ENCODE peak calls at places on chromosomes 11 and 22, in five cellular contexts. N is ureter, F is H4, Q is IMR-90, G is transverse colon. U is an unnamed sample.

GRCh38 chr11:9906043-9906791 is 242.3 kb downstream of the SWAP70 start:
- DNase-seq in Q (peak), G (no peak), F (peak), N (no peak), U (no peak)

GRCh38 chr11:64322925-64323260 is 5.0 kb downstream of the PRDX5 start:
- DNase-seq in N (no peak), G (no peak), Q (no peak), F (no peak), U (no peak)

GRCh38 chr22:17712441-17712840 is 61.8 kb downstream of the BID start:
- DNase-seq in G (no peak), F (no peak), Q (peak), N (no peak), U (no peak)

GRCh38 chr11:95144313-95145235 is 54.9 kb downstream of the ENDOD1 start:
- DNase-seq in G (no peak), Q (no peak), F (no peak), N (no peak), U (no peak)

GRCh38 chr22:50568626-50569025 is 5.9 kb upstream of the SYCE3 start:
- DNase-seq in F (no peak), G (peak), N (no peak), Q (no peak), U (no peak)

GRCh38 chr11:99240192-99241030 is 219.7 kb downstream of the CNTN5 start:
- DNase-seq in G (no peak), F (no peak), N (no peak), Q (no peak), U (no peak)

GRCh38 chr11:77589521-77590193 is at the start of gene AQP11:
- DNase-seq in F (peak), G (peak), N (peak), Q (peak), U (peak)

GRCh38 chr11:104127828-104128227 is 36.1 kb downstream of the PDGFD start:
- DNase-seq in N (no peak), F (no peak), G (no peak), Q (peak), U (no peak)

GRCh38 chr11:63212742-63213141 is 30.7 kb downstream of the SLC22A25 start:
- DNase-seq in G (no peak), Q (no peak), F (no peak), N (no peak), U (no peak)

U was measured in thyroid gland.